ENCODE peak calls at places on chromosomes 2 and 18, in ten cellular contexts. J, Q, Y, E, A, N, U, T, O and K are unnamed samples.

GRCh38 chr18:24262097-24262496 is 123.2 kb downstream of the CABYR start:
- DNase-seq in J (no peak), Q (no peak), Y (no peak), E (no peak), A (no peak), N (no peak), U (no peak), T (no peak), O (no peak), K (no peak)

GRCh38 chr18:11251891-11252270 is 102.5 kb upstream of the PIEZO2 start:
- DNase-seq in J (no peak), Q (no peak), Y (no peak), E (no peak), A (no peak), N (peak), U (no peak), T (no peak), O (peak), K (no peak)

GRCh38 chr18:44715841-44716240 is 35.2 kb downstream of the SETBP1 start:
- DNase-seq in J (no peak), Q (no peak), Y (no peak), E (no peak), A (no peak), N (peak), U (no peak), T (no peak), O (no peak), K (no peak)

GRCh38 chr2:102025016-102025491 is 33.3 kb downstream of the IL1R2 start:
- DNase-seq in J (peak), Q (peak), Y (no peak), E (no peak), A (no peak), N (peak), U (no peak), T (no peak), O (no peak), K (peak)

GRCh38 chr2:50529600-50530218 is 502.2 kb downstream of the NRXN1 start:
- DNase-seq in J (peak), Q (peak), Y (no peak), E (no peak), A (no peak), N (peak), U (no peak), T (no peak), O (peak), K (peak)

GRCh38 chr2:239151201-239152131 is 249.4 kb downstream of the HDAC4 start:
- DNase-seq in J (no peak), Q (no peak), Y (no peak), E (peak), A (no peak), N (peak), U (no peak), T (no peak), O (peak), K (no peak)

GRCh38 chr2:70946832-70947442 is 11.2 kb downstream of the ATP6V1B1 start:
- DNase-seq in J (peak), Q (peak), Y (peak), E (peak), A (peak), N (peak), U (peak), T (no peak), O (peak), K (no peak)

GRCh38 chr18:68429809-68430208 is 285.1 kb downstream of the TMX3 start:
- DNase-seq in J (no peak), Q (no peak), Y (no peak), E (no peak), A (no peak), N (peak), U (no peak), T (no peak), O (no peak), K (no peak)

GRCh38 chr2:168751104-168751768 is 51.2 kb upstream of the NOSTRIN start:
- DNase-seq in J (peak), Q (no peak), Y (no peak), E (no peak), A (no peak), N (no peak), U (no peak), T (no peak), O (no peak), K (peak)

GRCh38 chr2:182061739-182062138 is 76.1 kb downstream of the PPP1R1C start:
- DNase-seq in J (no peak), Q (no peak), Y (no peak), E (no peak), A (no peak), N (no peak), U (no peak), T (no peak), O (no peak), K (no peak)

GRCh38 chr2:15942711-15943345 is 2.5 kb downstream of the MYCN start:
- DNase-seq in J (peak), Q (no peak), Y (peak), E (no peak), A (peak), N (no peak), U (no peak), T (no peak), O (no peak), K (peak)

GRCh38 chr18:22399949-22400348 is 17.8 kb downstream of the CTAGE1 start:
- DNase-seq in J (no peak), Q (no peak), Y (no peak), E (no peak), A (no peak), N (peak), U (no peak), T (no peak), O (no peak), K (no peak)

GRCh38 chr18:79826966-79827365 is 29.2 kb downstream of the KCNG2 start:
- DNase-seq in J (no peak), Q (no peak), Y (no peak), E (no peak), A (no peak), N (no peak), U (no peak), T (no peak), O (no peak), K (no peak)

GRCh38 chr2:88692187-88692586 is 714 bp downstream of the RPIA start:
- DNase-seq in J (peak), Q (peak), Y (no peak), E (peak), A (peak), N (peak), U (peak), T (no peak), O (peak), K (peak)

GRCh38 chr2:79782540-79782939 is 269.7 kb downstream of the CTNNA2 start:
- DNase-seq in J (no peak), Q (no peak), Y (no peak), E (no peak), A (peak), N (no peak), U (no peak), T (no peak), O (no peak), K (no peak)

GRCh38 chr2:216756435-216756834 is 61.1 kb upstream of the IGFBP5 start:
- DNase-seq in J (no peak), Q (no peak), Y (no peak), E (no peak), A (no peak), N (no peak), U (no peak), T (no peak), O (no peak), K (no peak)

GRCh38 chr18:6476880-6477279 is 62.2 kb upstream of the L3MBTL4 start:
- DNase-seq in J (no peak), Q (no peak), Y (no peak), E (no peak), A (no peak), N (no peak), U (no peak), T (no peak), O (no peak), K (no peak)

GRCh38 chr2:159799833-159800232 is 1.8 kb upstream of the CD302 start:
- DNase-seq in J (no peak), Q (no peak), Y (no peak), E (no peak), A (no peak), N (no peak), U (no peak), T (no peak), O (no peak), K (no peak)

GRCh38 chr2:16335606-16335930 is 330.1 kb downstream of the CYRIA start:
- DNase-seq in J (no peak), Q (no peak), Y (peak), E (no peak), A (no peak), N (no peak), U (no peak), T (no peak), O (no peak), K (no peak)

GRCh38 chr18:22606563-22607283 is 189.0 kb upstream of the CTAGE1 start:
- DNase-seq in J (no peak), Q (no peak), Y (no peak), E (no peak), A (no peak), N (no peak), U (no peak), T (no peak), O (peak), K (no peak)

GRCh38 chr2:64938607-64939285 is 50.5 kb upstream of the SLC1A4 start:
- DNase-seq in J (no peak), Q (no peak), Y (no peak), E (no peak), A (no peak), N (no peak), U (no peak), T (no peak), O (no peak), K (no peak)

GRCh38 chr2:218074031-218074430 is 5.0 kb downstream of the RUFY4 start:
- DNase-seq in J (peak), Q (peak), Y (peak), E (no peak), A (peak), N (peak), U (no peak), T (no peak), O (peak), K (peak)

GRCh38 chr2:203867561-203868200 is at the start of gene CTLA4:
- DNase-seq in J (no peak), Q (no peak), Y (no peak), E (no peak), A (no peak), N (peak), U (no peak), T (no peak), O (no peak), K (no peak)

GRCh38 chr18:77250926-77251729 is 1.5 kb downstream of the GALR1 start:
- DNase-seq in J (no peak), Q (no peak), Y (peak), E (no peak), A (peak), N (peak), U (no peak), T (no peak), O (no peak), K (no peak)

GRCh38 chr18:5643288-5643687 is 99.5 kb upstream of the EPB41L3 start:
- DNase-seq in J (no peak), Q (no peak), Y (no peak), E (no peak), A (no peak), N (no peak), U (no peak), T (no peak), O (no peak), K (no peak)

GRCh38 chr18:2827076-2827475 is 19.7 kb upstream of the EMILIN2 start:
- DNase-seq in J (no peak), Q (no peak), Y (no peak), E (no peak), A (no peak), N (peak), U (no peak), T (no peak), O (no peak), K (no peak)

GRCh38 chr18:3046216-3046808 is 33.4 kb upstream of the LPIN2 start:
- DNase-seq in J (peak), Q (no peak), Y (no peak), E (no peak), A (no peak), N (no peak), U (no peak), T (no peak), O (no peak), K (peak)

GRCh38 chr2:109423556-109424359 is 190.0 kb downstream of the SEPTIN10 start:
- DNase-seq in J (no peak), Q (no peak), Y (no peak), E (no peak), A (no peak), N (no peak), U (no peak), T (peak), O (no peak), K (no peak)
- TF ChIP-seq CTCF in J (no peak), Q (no peak), Y (no peak), E (no peak), A (no peak), N (no peak), U (no peak), T (no peak), O (no peak), K (no peak)

GRCh38 chr2:27249891-27250651 is 12.8 kb downstream of the SLC30A3 start:
- DNase-seq in J (peak), Q (peak), Y (peak), E (peak), A (peak), N (peak), U (peak), T (peak), O (peak), K (peak)
- TF ChIP-seq CTCF in J (peak), Q (peak), Y (peak), E (peak), A (peak), N (peak), U (peak), T (peak), O (peak), K (peak)

DNA sequence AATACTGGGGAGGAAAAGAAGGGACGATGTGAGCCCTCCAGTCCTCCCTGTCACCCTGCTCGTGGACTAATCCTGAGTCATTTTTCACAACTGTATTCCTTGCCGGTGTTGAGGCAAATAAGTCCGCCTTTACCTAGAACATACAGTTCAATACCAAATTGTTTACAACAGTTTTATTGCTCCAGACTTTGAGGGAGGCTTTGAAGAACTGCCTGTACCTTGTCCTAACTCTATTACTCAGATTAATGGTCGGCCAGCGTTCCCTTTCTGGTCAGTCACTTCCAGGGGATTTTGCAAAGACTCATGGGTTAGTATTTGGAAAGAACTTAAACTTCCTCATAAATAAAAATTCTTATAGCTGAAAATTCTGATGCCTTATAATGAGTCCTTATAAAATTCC is 85.2 kb upstream of the ZNF532 start:
- DNase-seq in J (no peak), Q (no peak), Y (no peak), E (no peak), A (no peak), N (no peak), U (no peak), T (no peak), O (no peak), K (no peak)
- TF ChIP-seq CTCF in J (no peak), Q (no peak), Y (no peak), E (no peak), A (no peak), N (no peak), U (no peak), T (no peak), O (no peak), K (no peak)

GRCh38 chr2:3778016-3778415 is 74.6 kb downstream of the DCDC2C start:
- DNase-seq in J (no peak), Q (no peak), Y (no peak), E (no peak), A (no peak), N (no peak), U (no peak), T (no peak), O (no peak), K (no peak)

GRCh38 chr2:3784731-3785130 is 81.4 kb downstream of the DCDC2C start:
- DNase-seq in J (no peak), Q (no peak), Y (no peak), E (no peak), A (no peak), N (no peak), U (no peak), T (no peak), O (no peak), K (no peak)

GRCh38 chr2:3778841-3779505 is 75.6 kb downstream of the DCDC2C start:
- DNase-seq in J (no peak), Q (no peak), Y (no peak), E (no peak), A (no peak), N (no peak), U (no peak), T (no peak), O (no peak), K (no peak)

GRCh38 chr2:3779650-3780049 is 76.3 kb downstream of the DCDC2C start:
- DNase-seq in J (no peak), Q (no peak), Y (no peak), E (no peak), A (no peak), N (no peak), U (no peak), T (no peak), O (no peak), K (no peak)

GRCh38 chr2:3780477-3781402 is 77.4 kb downstream of the DCDC2C start:
- DNase-seq in J (peak), Q (peak), Y (peak), E (no peak), A (peak), N (no peak), U (peak), T (no peak), O (peak), K (peak)
- TF ChIP-seq CTCF in J (peak), Q (peak), Y (peak), E (peak), A (peak), N (peak), U (peak), T (peak), O (peak), K (peak)

DNA sequence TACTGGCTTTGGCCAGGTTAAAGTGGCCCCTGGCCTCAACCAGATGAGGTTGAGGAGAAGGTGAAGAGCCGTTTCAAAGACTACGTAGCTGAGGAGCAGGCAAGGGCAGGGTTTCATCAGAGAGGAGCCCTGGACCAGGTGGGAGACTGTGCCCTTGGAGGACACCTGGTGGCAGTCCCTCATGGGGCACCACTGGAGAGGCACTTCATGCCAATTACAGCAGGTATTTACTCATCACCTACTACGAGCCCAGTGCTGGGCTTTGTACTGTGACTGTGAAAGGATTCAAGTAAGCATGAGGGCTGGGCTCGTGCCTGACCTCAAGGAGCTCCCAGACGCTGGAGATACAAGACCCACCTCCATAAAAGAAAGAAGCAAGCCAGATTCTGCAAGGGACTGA is 37.6 kb downstream of the SMAD7 start:
- DNase-seq in J (no peak), Q (no peak), Y (no peak), E (no peak), A (no peak), N (no peak), U (peak), T (peak), O (no peak), K (no peak)
- TF ChIP-seq CTCF in J (peak), Q (no peak), Y (peak), E (no peak), A (no peak), N (no peak), U (peak), T (peak), O (no peak), K (peak)

GRCh38 chr2:105744909-105745853 is at the start of gene NCK2:
- DNase-seq in J (peak), Q (peak), Y (peak), E (no peak), A (peak), N (peak), U (peak), T (no peak), O (no peak), K (peak)
- TF ChIP-seq CTCF in J (no peak), Q (no peak), Y (no peak), E (no peak), A (no peak), N (no peak), U (no peak), T (peak), O (peak), K (no peak)

DNA sequence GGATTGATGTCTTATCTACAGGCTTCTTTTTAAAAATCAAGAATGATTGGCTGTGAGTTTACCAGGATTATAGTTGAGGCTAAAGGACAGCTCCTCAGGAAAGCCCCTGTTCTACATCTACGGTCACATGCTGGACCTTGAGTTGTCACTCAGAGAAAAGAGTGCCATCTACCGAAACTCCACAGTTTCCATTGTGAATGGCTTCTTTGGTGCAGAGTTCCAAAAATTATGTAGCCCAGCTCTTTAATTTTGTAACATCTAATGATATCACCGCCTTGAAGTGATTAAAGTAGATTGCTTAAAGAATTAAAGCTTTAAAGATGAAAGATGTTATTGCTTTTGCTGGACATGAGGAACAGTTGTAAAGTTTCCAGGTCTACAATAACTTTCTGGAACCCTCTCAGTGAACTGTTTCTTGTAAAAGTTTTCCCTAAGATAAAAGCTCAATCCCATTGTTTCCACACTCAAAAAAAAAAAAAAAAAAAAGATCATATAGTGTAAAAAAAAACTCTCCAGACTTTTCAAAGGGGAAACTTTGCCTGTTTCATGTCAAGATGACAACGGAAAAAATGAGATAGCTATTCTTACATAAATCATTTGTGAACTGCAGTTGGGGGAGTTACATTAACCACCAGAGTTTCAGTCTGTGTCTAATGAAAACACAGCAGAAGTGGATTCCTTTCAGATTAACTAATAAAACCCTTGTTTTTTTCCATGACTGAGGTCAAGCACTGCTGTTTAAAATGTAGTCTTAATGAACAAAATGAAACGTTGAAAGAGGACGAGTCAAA is 4.3 kb downstream of the COL3A1 start:
- DNase-seq in J (peak), Q (peak), Y (peak), E (no peak), A (no peak), N (peak), U (no peak), T (no peak), O (peak), K (peak)
- TF ChIP-seq CTCF in J (peak), Q (peak), Y (peak), E (peak), A (no peak), N (peak), U (no peak), T (peak), O (no peak), K (peak)